ENCODE peak calls at places on chromosome 2, in eight cellular contexts. W, N, G, Z, V, R, U and I are unnamed samples.

GRCh38 chr2:227163998-227164744 is at the start of the genes COL4A3 and COL4A4:
- DNase-seq in W (no peak), N (no peak), G (no peak), Z (peak; percentile 61), V (no peak), R (peak; percentile 61), U (no peak), I (no peak)

GRCh38 chr2:41068740-41069139 is 616.9 kb upstream of the SLC8A1 start:
- DNase-seq in W (no peak), N (no peak), G (no peak), Z (no peak), V (no peak), R (no peak), U (no peak), I (no peak)

GRCh38 chr2:239099474-239099873 is 251.6 kb downstream of the TWIST2 start:
- DNase-seq in W (no peak), N (no peak), G (no peak), Z (no peak), V (no peak), R (no peak), U (no peak), I (no peak)

GRCh38 chr2:18980778-18981104 is 377.7 kb downstream of the OSR1 start:
- DNase-seq in W (no peak), N (no peak), G (no peak), Z (no peak), V (no peak), R (no peak), U (no peak), I (no peak)

GRCh38 chr2:74063486-74063885 is 78.8 kb downstream of the TET3 start:
- DNase-seq in W (peak; percentile 79), N (no peak), G (no peak), Z (no peak), V (no peak), R (no peak), U (no peak), I (no peak)

GRCh38 chr2:217932661-217933325 is 70.0 kb downstream of the TNS1 start:
- DNase-seq in W (no peak), N (no peak), G (no peak), Z (no peak), V (no peak), R (no peak), U (no peak), I (peak; percentile 71)

GRCh38 chr2:195507447-195508221 is 149.4 kb upstream of the SLC39A10 start:
- DNase-seq in W (no peak), N (no peak), G (no peak), Z (no peak), V (no peak), R (no peak), U (no peak), I (no peak)

GRCh38 chr2:9644603-9645002 is 13.8 kb upstream of the YWHAQ start:
- DNase-seq in W (peak; percentile 44), N (no peak), G (no peak), Z (no peak), V (no peak), R (no peak), U (no peak), I (no peak)

GRCh38 chr2:202760848-202761247 is 110.7 kb downstream of the ICA1L start:
- DNase-seq in W (no peak), N (no peak), G (no peak), Z (no peak), V (no peak), R (no peak), U (no peak), I (no peak)

GRCh38 chr2:175037941-175038340 is 32.8 kb upstream of the CHN1 start:
- DNase-seq in W (no peak), N (no peak), G (no peak), Z (no peak), V (no peak), R (no peak), U (no peak), I (no peak)

GRCh38 chr2:16152928-16153753 is 212.8 kb downstream of the MYCN start:
- DNase-seq in W (no peak), N (no peak), G (no peak), Z (no peak), V (no peak), R (no peak), U (no peak), I (no peak)

GRCh38 chr2:190979906-190980629 is 33.9 kb downstream of the STAT1 start:
- DNase-seq in W (peak; percentile 96), N (no peak), G (no peak), Z (no peak), V (no peak), R (peak; percentile 76), U (no peak), I (peak; percentile 76)

GRCh38 chr2:197786010-197786877 is 1.1 kb upstream of the BOLL start:
- DNase-seq in W (no peak), N (peak; percentile 29), G (no peak), Z (no peak), V (no peak), R (no peak), U (no peak), I (no peak)

GRCh38 chr2:100924520-100925451 is 77.3 kb upstream of the RPL31 start:
- DNase-seq in W (peak; percentile 85), N (no peak), G (peak; percentile 37), Z (no peak), V (no peak), R (peak; percentile 35), U (no peak), I (peak; percentile 95)

GRCh38 chr2:221204699-221205098 is 367.4 kb downstream of the EPHA4 start:
- DNase-seq in W (no peak), N (no peak), G (no peak), Z (no peak), V (no peak), R (no peak), U (no peak), I (peak; percentile 8)

GRCh38 chr2:141666191-141666590 is 464.6 kb downstream of the LRP1B start:
- DNase-seq in W (no peak), N (no peak), G (no peak), Z (no peak), V (no peak), R (no peak), U (no peak), I (no peak)

GRCh38 chr2:200278694-200279316 is 27.7 kb upstream of the SPATS2L start:
- DNase-seq in W (no peak), N (no peak), G (no peak), Z (no peak), V (no peak), R (no peak), U (no peak), I (no peak)
- H3K27ac ChIP-seq in W (no peak overlapping the region), N (no peak overlapping the region), G (no peak overlapping the region), Z (no peak overlapping the region), V (no peak overlapping the region), R (no peak overlapping the region), U (no peak overlapping the region), I (no peak overlapping the region)

GRCh38 chr2:214069254-214069653 is 341.6 kb upstream of the VWC2L start:
- DNase-seq in W (peak; percentile 93), N (no peak), G (no peak), Z (peak; percentile 83), V (peak; percentile 87), R (no peak), U (no peak), I (peak; percentile 86)

GRCh38 chr2:214066847-214067246 is 344.0 kb upstream of the VWC2L start:
- DNase-seq in W (no peak), N (no peak), G (no peak), Z (no peak), V (no peak), R (no peak), U (no peak), I (no peak)
- H3K27ac ChIP-seq in W (no peak overlapping the region), N (no peak overlapping the region), G (no peak overlapping the region), Z (no peak overlapping the region), V (no peak overlapping the region), R (no peak overlapping the region), U (no peak overlapping the region), I (no peak overlapping the region)

GRCh38 chr2:187051350-187051749 is 202.4 kb upstream of the ZSWIM2 start:
- DNase-seq in W (no peak), N (no peak), G (no peak), Z (no peak), V (no peak), R (no peak), U (no peak), I (no peak)

GRCh38 chr2:187056416-187057333 is 207.7 kb upstream of the ZSWIM2 start:
- DNase-seq in W (no peak), N (no peak), G (no peak), Z (no peak), V (no peak), R (no peak), U (no peak), I (no peak)

GRCh38 chr2:187054501-187055319 is 205.7 kb upstream of the ZSWIM2 start:
- DNase-seq in W (no peak), N (no peak), G (no peak), Z (no peak), V (no peak), R (no peak), U (no peak), I (no peak)

GRCh38 chr2:187057466-187057865 is 208.5 kb upstream of the ZSWIM2 start:
- DNase-seq in W (no peak), N (no peak), G (no peak), Z (no peak), V (no peak), R (no peak), U (no peak), I (no peak)

DNA sequence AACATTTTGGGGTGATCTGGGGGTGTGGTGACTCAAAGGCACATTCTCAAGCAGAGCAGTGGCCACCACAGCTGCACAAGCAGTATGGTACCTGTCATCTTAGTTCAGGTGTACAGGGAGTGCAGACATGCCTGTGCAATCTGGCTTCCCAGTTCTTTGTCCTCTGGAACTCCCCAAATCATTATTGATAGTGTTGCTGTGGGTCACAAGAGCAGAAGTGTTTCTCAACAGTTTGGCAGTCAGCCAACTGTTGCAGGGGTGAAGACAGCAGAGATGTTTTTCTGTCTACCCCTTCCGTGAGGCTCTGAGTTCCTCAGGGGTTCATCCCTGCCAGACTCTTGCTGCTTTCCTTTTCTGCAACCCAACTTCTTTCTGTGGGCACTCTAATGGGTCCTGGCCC is 206.5 kb upstream of the ZSWIM2 start:
- DNase-seq in W (no peak), N (no peak), G (no peak), Z (no peak), V (no peak), R (no peak), U (no peak), I (no peak)
- H3K27ac ChIP-seq in W (no peak overlapping the region), N (no peak overlapping the region), G (no peak overlapping the region), Z (no peak overlapping the region), V (no peak overlapping the region), R (no peak overlapping the region), U (no peak overlapping the region), I (no peak overlapping the region)

DNA sequence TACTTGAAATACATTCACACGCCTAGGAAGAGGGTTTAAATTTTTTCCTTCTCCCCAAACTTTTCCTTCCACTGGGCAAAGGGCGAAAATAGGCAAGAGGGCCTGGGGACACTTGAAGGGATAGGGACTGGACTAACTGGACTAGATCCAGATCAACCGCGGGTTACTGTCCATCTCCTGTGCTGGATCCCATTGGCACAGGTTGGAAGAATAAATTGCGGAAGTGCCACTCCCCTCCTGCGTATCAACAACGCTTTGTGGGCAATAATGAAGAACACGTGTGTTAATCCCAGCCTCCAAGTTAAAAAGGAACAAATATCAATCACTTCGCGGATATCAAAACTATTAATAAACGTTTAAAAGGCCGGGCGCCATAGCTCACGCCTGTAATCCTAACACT is 1.7 kb upstream of the FZD5 start:
- DNase-seq in W (no peak), N (no peak), G (no peak), Z (no peak), V (no peak), R (no peak), U (no peak), I (no peak)
- H3K27ac ChIP-seq in W (no peak overlapping the region), N (no peak overlapping the region), G (no peak overlapping the region), Z (no peak overlapping the region), V (no peak overlapping the region), R (no peak overlapping the region), U (no peak overlapping the region), I (no peak overlapping the region)